ENCODE peak calls at places on chromosomes 16 and 17, in ten cellular contexts. One of them, this sample, is unnamed.

GRCh38 chr17:56798916-56799315 is 34.8 kb downstream of the C17orf67 start:
- DNase-seq in mucosa of descending colon: no peak
- DNase-seq in lower leg skin: no peak
- DNase-seq in transverse colon: no peak
- DNase-seq in PC-9: no peak
- DNase-seq in lung: no peak
- DNase-seq in testis: no peak
- DNase-seq in IMR-90: no peak
- DNase-seq in lower lobe of right lung: no peak
- DNase-seq in cardiac muscle cell: peak; percentile 61
- DNase-seq in this sample: no peak

GRCh38 chr17:31834448-31834847 is 24.6 kb downstream of the COPRS start:
- DNase-seq in PC-9: no peak
- DNase-seq in testis: no peak
- DNase-seq in cardiac muscle cell: no peak
- DNase-seq in lung: no peak
- DNase-seq in lower lobe of right lung: no peak
- DNase-seq in mucosa of descending colon: no peak
- DNase-seq in IMR-90: no peak
- DNase-seq in transverse colon: no peak
- DNase-seq in lower leg skin: no peak
- DNase-seq in this sample: no peak

GRCh38 chr17:7769854-7770253 is 52.3 kb downstream of the DNAH2 start:
- DNase-seq in cardiac muscle cell: no peak
- DNase-seq in PC-9: peak; percentile 72
- DNase-seq in lung: no peak
- DNase-seq in lower lobe of right lung: no peak
- DNase-seq in testis: no peak
- DNase-seq in mucosa of descending colon: no peak
- DNase-seq in IMR-90: no peak
- DNase-seq in lower leg skin: no peak
- DNase-seq in transverse colon: no peak
- DNase-seq in this sample: no peak

GRCh38 chr16:28604186-28604565 is 5.7 kb downstream of the SULT1A1 start:
- DNase-seq in cardiac muscle cell: no peak
- DNase-seq in lung: no peak
- DNase-seq in transverse colon: no peak
- DNase-seq in IMR-90: no peak
- DNase-seq in mucosa of descending colon: no peak
- DNase-seq in lower lobe of right lung: peak; percentile 25
- DNase-seq in PC-9: no peak
- DNase-seq in testis: no peak
- DNase-seq in lower leg skin: no peak
- DNase-seq in this sample: no peak

GRCh38 chr17:73729101-73729500 is 84.9 kb upstream of the SDK2 start:
- DNase-seq in IMR-90: no peak
- DNase-seq in lower lobe of right lung: no peak
- DNase-seq in lower leg skin: no peak
- DNase-seq in testis: no peak
- DNase-seq in mucosa of descending colon: no peak
- DNase-seq in transverse colon: no peak
- DNase-seq in cardiac muscle cell: no peak
- DNase-seq in lung: no peak
- DNase-seq in PC-9: no peak
- DNase-seq in this sample: no peak

GRCh38 chr16:11497329-11497805 is 89.4 kb downstream of the LITAF start:
- DNase-seq in lower lobe of right lung: peak; percentile 93
- DNase-seq in mucosa of descending colon: peak; percentile 82
- DNase-seq in lower leg skin: peak; percentile 85
- DNase-seq in lung: peak; percentile 83
- DNase-seq in cardiac muscle cell: peak; percentile 71
- DNase-seq in transverse colon: peak; percentile 81
- DNase-seq in IMR-90: peak; percentile 56
- DNase-seq in testis: peak; percentile 84
- DNase-seq in PC-9: peak; percentile 53
- DNase-seq in this sample: peak; percentile 96

GRCh38 chr16:31344712-31345111 is 10.3 kb upstream of the ITGAX start:
- DNase-seq in cardiac muscle cell: no peak
- DNase-seq in mucosa of descending colon: no peak
- DNase-seq in PC-9: no peak
- DNase-seq in lower leg skin: no peak
- DNase-seq in lower lobe of right lung: no peak
- DNase-seq in IMR-90: no peak
- DNase-seq in transverse colon: no peak
- DNase-seq in testis: peak; percentile 7
- DNase-seq in lung: no peak
- DNase-seq in this sample: peak; percentile 35

GRCh38 chr17:14749269-14749668 is 448.4 kb downstream of the HS3ST3B1 start:
- DNase-seq in cardiac muscle cell: no peak
- DNase-seq in mucosa of descending colon: no peak
- DNase-seq in PC-9: no peak
- DNase-seq in IMR-90: no peak
- DNase-seq in transverse colon: no peak
- DNase-seq in lung: no peak
- DNase-seq in lower leg skin: no peak
- DNase-seq in testis: no peak
- DNase-seq in lower lobe of right lung: no peak
- DNase-seq in this sample: no peak

GRCh38 chr17:61208301-61209098 is 191.1 kb upstream of the TBX2 start:
- DNase-seq in PC-9: no peak
- DNase-seq in transverse colon: no peak
- DNase-seq in cardiac muscle cell: no peak
- DNase-seq in mucosa of descending colon: no peak
- DNase-seq in testis: no peak
- DNase-seq in IMR-90: peak; percentile 64
- DNase-seq in lower lobe of right lung: no peak
- DNase-seq in lower leg skin: no peak
- DNase-seq in lung: no peak
- DNase-seq in this sample: no peak

GRCh38 chr17:40993856-40994255 is at the start of gene KRTAP3-3:
- DNase-seq in lower leg skin: no peak
- DNase-seq in lung: no peak
- DNase-seq in cardiac muscle cell: no peak
- DNase-seq in lower lobe of right lung: no peak
- DNase-seq in PC-9: no peak
- DNase-seq in IMR-90: no peak
- DNase-seq in transverse colon: no peak
- DNase-seq in mucosa of descending colon: no peak
- DNase-seq in testis: no peak
- DNase-seq in this sample: no peak

DNA sequence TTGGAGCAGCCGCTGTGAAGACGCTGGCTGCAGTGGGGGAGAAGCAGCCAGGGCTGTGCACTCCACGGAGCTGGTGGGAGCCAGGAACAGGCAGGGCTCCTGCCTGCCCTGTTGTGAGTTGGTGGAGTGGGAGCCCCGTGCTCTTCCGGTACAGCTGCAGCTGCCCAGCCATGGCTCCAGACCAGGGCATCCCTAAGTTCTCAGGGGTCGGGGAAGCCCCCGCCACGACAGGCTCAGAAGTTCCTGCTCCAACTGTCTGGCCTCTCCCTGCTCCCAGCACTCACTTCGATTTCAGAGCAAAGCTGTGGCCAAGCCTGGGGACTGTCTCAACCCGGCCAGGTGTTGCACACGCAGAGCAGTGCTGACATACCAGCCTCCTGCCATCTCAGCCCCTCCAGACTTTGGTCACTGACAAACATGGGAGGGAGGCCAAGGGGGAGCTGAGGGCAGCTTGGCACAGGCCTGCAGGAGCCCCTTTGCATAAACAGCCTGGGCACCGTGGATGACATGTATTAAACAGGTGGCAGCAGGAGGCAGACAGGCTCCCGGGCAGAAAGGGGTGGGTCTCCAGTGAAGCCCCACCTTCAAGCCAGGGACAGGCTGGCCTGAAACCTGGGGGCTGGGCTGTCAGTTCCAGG is 13.9 kb upstream of the KDM8 start:
- DNase-seq in testis: no peak
- DNase-seq in lung: no peak
- DNase-seq in cardiac muscle cell: no peak
- DNase-seq in lower lobe of right lung: peak; percentile 29
- DNase-seq in PC-9: no peak
- DNase-seq in transverse colon: peak; percentile 64
- DNase-seq in mucosa of descending colon: peak; percentile 55
- DNase-seq in lower leg skin: no peak
- DNase-seq in IMR-90: no peak
- DNase-seq in this sample: no peak
- TF ChIP-seq CTCF in testis: no peak
- TF ChIP-seq CTCF in lung: no peak
- TF ChIP-seq CTCF in cardiac muscle cell: no peak
- TF ChIP-seq CTCF in lower lobe of right lung: no peak
- TF ChIP-seq CTCF in PC-9: no peak
- TF ChIP-seq CTCF in transverse colon: no peak
- TF ChIP-seq CTCF in mucosa of descending colon: no peak
- TF ChIP-seq CTCF in lower leg skin: no peak
- TF ChIP-seq CTCF in IMR-90: no peak
- TF ChIP-seq CTCF in this sample: no peak

GRCh38 chr17:57861737-57862409 is 12.0 kb upstream of the MRPS23 start:
- DNase-seq in lower lobe of right lung: peak; percentile 79
- DNase-seq in lower leg skin: no peak
- DNase-seq in testis: peak; percentile 71
- DNase-seq in PC-9: no peak
- DNase-seq in cardiac muscle cell: peak; percentile 49
- DNase-seq in lung: peak; percentile 66
- DNase-seq in IMR-90: no peak
- DNase-seq in transverse colon: peak; percentile 66
- DNase-seq in mucosa of descending colon: peak; percentile 78
- DNase-seq in this sample: peak; percentile 89
- H3K4me3 ChIP-seq in lower lobe of right lung: peak overlapping the region; percentile 61
- H3K4me3 ChIP-seq in lower leg skin: peak overlapping the region; percentile 24
- H3K4me3 ChIP-seq in testis: peak overlapping the region; percentile 52
- H3K4me3 ChIP-seq in PC-9: peak overlapping the region; percentile 52
- H3K4me3 ChIP-seq in cardiac muscle cell: peak overlapping the region; percentile 24
- H3K4me3 ChIP-seq in lung: peak overlapping the region; percentile 18
- H3K4me3 ChIP-seq in IMR-90: peak overlapping the region; percentile 28
- H3K4me3 ChIP-seq in transverse colon: peak overlapping the region; percentile 63
- H3K4me3 ChIP-seq in mucosa of descending colon: peak overlapping the region; percentile 11
- H3K4me3 ChIP-seq in this sample: peak overlapping the region; percentile 74

GRCh38 chr17:28404007-28404406 is 2.0 kb downstream of the SLC46A1 start:
- DNase-seq in PC-9: peak; percentile 20
- DNase-seq in lung: no peak
- DNase-seq in transverse colon: no peak
- DNase-seq in mucosa of descending colon: no peak
- DNase-seq in lower lobe of right lung: no peak
- DNase-seq in lower leg skin: no peak
- DNase-seq in cardiac muscle cell: no peak
- DNase-seq in IMR-90: no peak
- DNase-seq in testis: no peak
- DNase-seq in this sample: no peak

GRCh38 chr17:28404461-28404811 is 1.6 kb downstream of the SLC46A1 start:
- DNase-seq in lower leg skin: no peak
- DNase-seq in IMR-90: no peak
- DNase-seq in lower lobe of right lung: peak; percentile 30
- DNase-seq in transverse colon: no peak
- DNase-seq in cardiac muscle cell: no peak
- DNase-seq in mucosa of descending colon: no peak
- DNase-seq in testis: no peak
- DNase-seq in lung: no peak
- DNase-seq in PC-9: peak; percentile 25
- DNase-seq in this sample: no peak

GRCh38 chr17:28405632-28406477 is at the start of gene SLC46A1:
- DNase-seq in transverse colon: peak; percentile 73
- DNase-seq in PC-9: peak; percentile 55
- DNase-seq in lung: peak; percentile 66
- DNase-seq in lower leg skin: no peak
- DNase-seq in cardiac muscle cell: peak; percentile 67
- DNase-seq in IMR-90: no peak
- DNase-seq in lower lobe of right lung: peak; percentile 83
- DNase-seq in mucosa of descending colon: peak; percentile 73
- DNase-seq in testis: peak; percentile 74
- DNase-seq in this sample: peak; percentile 82

GRCh38 chr17:28406478-28406824 is 439 bp upstream of the SLC46A1 start:
- DNase-seq in cardiac muscle cell: no peak
- DNase-seq in PC-9: no peak
- DNase-seq in lung: no peak
- DNase-seq in lower lobe of right lung: no peak
- DNase-seq in testis: peak; percentile 31
- DNase-seq in transverse colon: no peak
- DNase-seq in lower leg skin: no peak
- DNase-seq in IMR-90: no peak
- DNase-seq in mucosa of descending colon: no peak
- DNase-seq in this sample: no peak

DNA sequence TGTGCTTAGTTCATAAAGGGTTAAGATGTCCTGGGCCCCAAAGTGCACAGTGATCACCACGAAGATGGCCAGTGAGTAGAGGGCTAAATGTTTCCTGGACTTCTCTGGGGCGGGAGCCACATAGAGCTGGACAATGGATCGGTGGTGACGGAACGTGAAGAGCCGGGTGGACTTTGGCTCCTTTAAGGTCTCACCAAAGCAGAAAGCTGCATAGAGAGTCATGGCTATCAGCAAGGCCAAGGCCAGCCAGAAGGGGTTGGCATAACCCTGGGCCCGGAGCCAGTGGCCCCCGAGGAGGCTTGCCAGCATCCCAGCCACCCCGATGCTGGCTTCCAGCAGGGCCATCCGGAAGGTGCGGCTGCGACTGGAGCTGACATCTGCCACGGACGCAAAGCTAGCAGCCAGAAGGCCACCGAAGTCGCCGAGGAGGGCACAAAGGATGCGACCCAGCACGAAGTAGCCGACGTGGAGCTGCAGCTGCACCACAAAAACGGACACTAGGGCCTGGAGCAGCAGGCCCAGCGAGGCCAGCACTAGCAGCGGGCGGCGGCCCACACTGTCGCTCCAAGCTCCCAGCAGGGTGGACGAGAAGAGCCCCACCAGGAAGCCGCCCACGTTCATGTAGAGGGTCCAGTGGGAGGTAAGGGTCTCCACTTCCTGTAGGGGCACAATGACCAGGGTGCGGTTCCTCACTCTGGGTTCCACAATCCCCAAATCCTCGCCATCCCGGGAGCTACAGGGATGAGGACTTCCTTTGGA is 1.0 kb downstream of the SLC46A1 start:
- DNase-seq in mucosa of descending colon: no peak
- DNase-seq in cardiac muscle cell: no peak
- DNase-seq in lung: no peak
- DNase-seq in PC-9: peak; percentile 19
- DNase-seq in transverse colon: no peak
- DNase-seq in IMR-90: no peak
- DNase-seq in lower lobe of right lung: peak; percentile 48
- DNase-seq in testis: peak; percentile 27
- DNase-seq in lower leg skin: no peak
- DNase-seq in this sample: no peak
- TF ChIP-seq CTCF in mucosa of descending colon: no peak
- TF ChIP-seq CTCF in cardiac muscle cell: no peak
- TF ChIP-seq CTCF in lung: no peak
- TF ChIP-seq CTCF in PC-9: no peak
- TF ChIP-seq CTCF in transverse colon: no peak
- TF ChIP-seq CTCF in IMR-90: no peak
- TF ChIP-seq CTCF in lower lobe of right lung: no peak
- TF ChIP-seq CTCF in testis: no peak
- TF ChIP-seq CTCF in lower leg skin: no peak
- TF ChIP-seq CTCF in this sample: no peak

DNA sequence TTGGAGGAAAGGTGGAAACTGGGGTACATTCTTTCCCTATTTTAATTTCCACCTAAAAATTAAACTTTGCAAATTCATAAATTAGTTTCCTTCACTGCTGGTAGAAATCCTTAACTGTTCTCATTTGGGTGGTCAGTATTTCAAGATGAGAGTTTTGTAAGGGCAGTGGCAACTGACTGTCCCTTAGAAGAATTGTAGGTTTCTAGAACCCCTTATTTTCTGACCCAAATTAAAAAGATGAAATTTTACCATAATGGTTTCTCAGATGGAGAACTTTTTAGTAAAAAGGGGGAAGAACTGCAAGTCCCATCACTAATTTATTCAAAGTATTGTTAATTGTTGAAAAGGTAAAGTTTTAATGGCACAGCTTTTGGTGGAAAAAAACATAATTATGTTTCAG is 5.6 kb downstream of the IGF2BP1 start:
- DNase-seq in transverse colon: no peak
- DNase-seq in PC-9: no peak
- DNase-seq in lower leg skin: no peak
- DNase-seq in testis: no peak
- DNase-seq in IMR-90: no peak
- DNase-seq in cardiac muscle cell: no peak
- DNase-seq in lower lobe of right lung: no peak
- DNase-seq in lung: no peak
- DNase-seq in mucosa of descending colon: no peak
- DNase-seq in this sample: no peak
- H3K4me3 ChIP-seq in transverse colon: no peak overlapping the region
- H3K4me3 ChIP-seq in PC-9: no peak overlapping the region
- H3K4me3 ChIP-seq in lower leg skin: no peak overlapping the region
- H3K4me3 ChIP-seq in testis: no peak overlapping the region
- H3K4me3 ChIP-seq in IMR-90: no peak overlapping the region
- H3K4me3 ChIP-seq in cardiac muscle cell: peak overlapping the region; percentile 96
- H3K4me3 ChIP-seq in lower lobe of right lung: no peak overlapping the region
- H3K4me3 ChIP-seq in lung: no peak overlapping the region
- H3K4me3 ChIP-seq in mucosa of descending colon: no peak overlapping the region
- H3K4me3 ChIP-seq in this sample: no peak overlapping the region

This sample was measured in tibial artery.